ENCODE peak calls at places on chromosomes 16 and 17, in four cellular contexts. K is A549; U is CD8-positive, alpha-beta T cell; N is ovary. Z is an unnamed sample.

GRCh38 chr16:56938664-56939513 is 6.9 kb downstream of the HERPUD1 start:
- DNase-seq in K (no peak), U (peak), N (peak), Z (no peak)

GRCh38 chr17:35001549-35001948 is 21.2 kb downstream of the LIG3 start:
- DNase-seq in K (no peak), U (no peak), N (no peak), Z (no peak)

GRCh38 chr17:6330936-6331335 is 104.0 kb downstream of the AIPL1 start:
- DNase-seq in K (no peak), U (no peak), N (no peak), Z (no peak)

GRCh38 chr16:57725077-57725953 is 10.3 kb upstream of the KATNB1 start:
- DNase-seq in K (no peak), U (no peak), N (no peak), Z (no peak)

GRCh38 chr17:2814499-2815341 is 18.5 kb downstream of the RAP1GAP2 start:
- DNase-seq in K (no peak), U (peak), N (no peak), Z (no peak)

GRCh38 chr16:11349599-11350276 is 4.5 kb downstream of the RMI2 start:
- DNase-seq in K (no peak), U (no peak), N (peak), Z (no peak)

GRCh38 chr17:33522623-33523022 is 229.5 kb upstream of the ASIC2 start:
- DNase-seq in K (no peak), U (no peak), N (no peak), Z (no peak)

GRCh38 chr17:78164748-78165607 is 3.4 kb upstream of the SYNGR2 start:
- DNase-seq in K (no peak), U (no peak), N (no peak), Z (no peak)

GRCh38 chr17:77527836-77528505 is 387.2 kb downstream of the SEC14L1 start:
- DNase-seq in K (no peak), U (no peak), N (no peak), Z (no peak)

GRCh38 chr16:66517586-66518263 is 32.2 kb downstream of the TK2 start:
- DNase-seq in K (peak), U (no peak), N (peak), Z (no peak)

GRCh38 chr17:41212524-41213169 is 13.8 kb upstream of the KRTAP9-2 start:
- DNase-seq in K (peak), U (no peak), N (no peak), Z (no peak)

GRCh38 chr17:8337802-8338744 is 1.6 kb upstream of the ODF4 start:
- DNase-seq in K (no peak), U (no peak), N (no peak), Z (no peak)

GRCh38 chr17:43329183-43329582 is 69.6 kb upstream of the ARL4D start:
- DNase-seq in K (no peak), U (no peak), N (no peak), Z (no peak)

GRCh38 chr17:43332211-43332610 is 66.6 kb upstream of the ARL4D start:
- DNase-seq in K (no peak), U (no peak), N (no peak), Z (no peak)

GRCh38 chr17:43330876-43331639 is 67.7 kb upstream of the ARL4D start:
- DNase-seq in K (peak), U (no peak), N (no peak), Z (no peak)

GRCh38 chr17:43334744-43335400 is 63.9 kb upstream of the ARL4D start:
- DNase-seq in K (peak), U (no peak), N (no peak), Z (no peak)

DNA sequence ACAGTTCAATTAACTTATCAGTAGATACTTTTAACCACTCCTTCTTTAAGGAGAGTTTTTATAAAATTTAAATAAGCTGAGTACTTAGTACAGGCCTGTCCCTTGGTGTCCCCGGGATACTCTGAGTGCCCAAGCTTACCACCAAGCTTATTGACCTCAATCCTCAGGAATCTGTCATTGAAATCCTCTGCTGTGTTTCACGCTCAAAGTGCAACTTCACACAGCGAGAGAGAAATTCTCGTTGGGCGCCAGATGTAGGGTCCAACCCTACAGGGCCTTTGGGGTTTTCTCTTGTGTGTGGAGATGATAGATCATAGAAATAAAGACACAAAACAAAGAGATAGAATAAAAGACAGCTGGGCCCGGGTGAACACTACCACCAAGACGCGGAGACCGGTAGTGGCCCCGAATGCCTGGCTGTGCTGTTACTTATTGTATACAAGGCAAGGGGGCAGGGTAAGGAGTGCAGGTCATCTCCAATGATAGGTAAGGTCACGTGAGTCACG is 65.3 kb upstream of the ARL4D start:
- DNase-seq in K (no peak), U (no peak), N (no peak), Z (no peak)
- TF ChIP-seq CTCF in K (no peak), U (no peak), N (no peak), Z (no peak)

GRCh38 chr16:84397090-84397489 is 28.8 kb downstream of the ATP2C2 start:
- DNase-seq in K (peak), U (no peak), N (no peak), Z (no peak)
- TF ChIP-seq CTCF in K (peak), U (no peak), N (no peak), Z (peak)

GRCh38 chr17:57870283-57870635 is 20.4 kb upstream of the MRPS23 start:
- DNase-seq in K (no peak), U (no peak), N (no peak), Z (no peak)
- TF ChIP-seq CTCF in K (no peak), U (no peak), N (no peak), Z (no peak)

GRCh38 chr17:64504769-64505319 is 1.2 kb downstream of the DDX5 start:
- DNase-seq in K (peak), U (no peak), N (no peak), Z (no peak)

GRCh38 chr17:64505320-64506200 is 529 bp downstream of the DDX5 start:
- DNase-seq in K (peak), U (peak), N (peak), Z (peak)

GRCh38 chr17:64506576-64507417 is at the start of gene CEP95:
- DNase-seq in K (no peak), U (peak), N (peak), Z (peak)

GRCh38 chr17:64507418-64507766 is 615 bp downstream of the CEP95 start:
- DNase-seq in K (peak), U (no peak), N (no peak), Z (no peak)

GRCh38 chr17:64506201-64506575 is at the start of gene DDX5:
- DNase-seq in K (peak), U (peak), N (peak), Z (peak)
- TF ChIP-seq CTCF in K (no peak), U (no peak), N (no peak), Z (no peak)

DNA sequence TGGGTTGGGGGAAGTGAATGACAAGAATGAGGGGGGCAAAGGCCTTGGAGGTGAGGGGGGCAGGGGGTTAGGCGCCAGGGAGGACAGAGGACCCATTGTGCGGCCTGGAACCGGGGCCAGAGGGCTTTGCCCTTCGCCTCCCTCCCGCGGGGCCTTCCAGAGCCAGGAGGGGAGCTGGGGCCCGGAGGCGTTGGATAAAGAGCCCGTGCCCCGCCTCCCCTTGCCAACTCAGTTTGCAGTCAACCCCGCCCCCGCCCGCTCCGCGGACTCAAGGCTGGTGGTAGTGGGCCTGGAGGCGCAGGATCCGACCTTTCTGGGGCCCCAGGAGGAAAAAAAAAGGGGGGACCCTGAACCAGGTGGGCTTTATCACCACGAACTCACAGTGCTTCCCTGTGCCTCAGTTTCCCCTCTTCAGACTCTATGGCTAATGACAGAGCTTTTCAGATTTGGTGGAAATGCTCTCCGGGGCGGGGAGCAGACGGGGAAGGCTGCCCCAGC is 2.1 kb upstream of the SPHK1 start:
- DNase-seq in K (no peak), U (no peak), N (no peak), Z (peak)
- TF ChIP-seq CTCF in K (no peak), U (no peak), N (no peak), Z (no peak)

GRCh38 chr16:68374251-68374805 is 63.5 kb downstream of the PRMT7 start:
- DNase-seq in K (no peak), U (no peak), N (no peak), Z (no peak)
- TF ChIP-seq CTCF in K (no peak), U (no peak), N (no peak), Z (peak)

Z was measured in progenitor cell of endocrine pancreas.